ENCODE peak calls at places on chromosomes 5 and 9, in ten cellular contexts. A is aorta; H is transverse colon; U is heart right ventricle; G is SJSA1; S is astrocyte; C is fibroblast of lung; J is CD8-positive, alpha-beta memory T cell; E is prostate gland; Y is IMR-90. M is an unnamed sample.
A peak's percentile ranks its signal among the peaks of the same experiment; 100 is the strongest.

GRCh38 chr9:82010711-82011110 is 22.1 kb downstream of the SPATA31D1 start:
- DNase-seq in A (no peak), H (no peak), U (no peak), G (no peak), S (no peak), C (no peak), J (no peak), E (no peak), Y (no peak), M (no peak)

GRCh38 chr5:76337949-76338589 is 65.0 kb upstream of the IQGAP2 start:
- DNase-seq in A (no peak), H (peak; percentile 49), U (no peak), G (peak; percentile 40), S (peak; percentile 70), C (peak; percentile 76), J (peak; percentile 48), E (peak; percentile 70), Y (peak; percentile 47), M (peak; percentile 56)

GRCh38 chr9:34145165-34145564 is 18.7 kb upstream of the DCAF12 start:
- DNase-seq in A (no peak), H (no peak), U (no peak), G (no peak), S (peak; percentile 52), C (peak; percentile 66), J (no peak), E (no peak), Y (peak; percentile 24), M (no peak)

GRCh38 chr9:19049872-19050636 is 827 bp downstream of the RRAGA start:
- DNase-seq in A (no peak), H (peak; percentile 16), U (no peak), G (no peak), S (peak; percentile 58), C (peak; percentile 63), J (peak; percentile 3), E (no peak), Y (peak; percentile 54), M (no peak)

GRCh38 chr9:113963017-113963620 is 87.0 kb downstream of the ZNF618 start:
- DNase-seq in A (no peak), H (peak; percentile 63), U (no peak), G (no peak), S (no peak), C (peak; percentile 34), J (no peak), E (no peak), Y (peak; percentile 49), M (no peak)

GRCh38 chr9:99896119-99896518 is 10.3 kb upstream of the STX17 start:
- DNase-seq in A (no peak), H (no peak), U (no peak), G (no peak), S (no peak), C (no peak), J (no peak), E (no peak), Y (no peak), M (no peak)

GRCh38 chr9:12956805-12957204 is 182.0 kb downstream of the LURAP1L start:
- DNase-seq in A (no peak), H (no peak), U (no peak), G (no peak), S (no peak), C (no peak), J (no peak), E (no peak), Y (no peak), M (no peak)

GRCh38 chr9:613771-614347 is 227.6 kb upstream of the DMRT1 start:
- DNase-seq in A (peak; percentile 87), H (peak; percentile 70), U (peak; percentile 79), G (peak; percentile 68), S (peak; percentile 83), C (peak; percentile 89), J (peak; percentile 6), E (peak; percentile 83), Y (peak; percentile 91), M (peak; percentile 81)

GRCh38 chr9:82599550-82599949 is 463.4 kb downstream of the RASEF start:
- DNase-seq in A (no peak), H (no peak), U (no peak), G (no peak), S (no peak), C (no peak), J (no peak), E (no peak), Y (no peak), M (no peak)

DNA sequence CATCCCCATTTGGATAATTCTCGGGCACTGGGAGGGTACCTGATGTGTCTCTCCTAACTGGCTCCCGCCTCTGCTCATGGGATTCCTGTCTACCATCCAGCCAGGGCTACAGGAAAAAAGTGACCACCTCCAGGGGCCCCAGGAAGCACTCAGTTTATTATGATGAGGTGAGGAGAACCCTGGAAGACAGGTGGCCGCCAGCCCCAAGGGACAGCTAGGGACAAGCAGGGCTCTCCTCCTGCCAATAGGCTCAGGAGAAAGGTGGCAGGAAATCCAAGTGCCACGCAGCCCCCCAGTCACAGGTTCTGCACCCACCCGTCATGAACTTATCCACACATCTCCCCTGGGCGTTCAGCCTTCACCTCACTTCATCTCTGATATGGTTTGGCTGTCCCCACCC is 61.5 kb upstream of the ZNF354A start:
- DNase-seq in A (peak; percentile 40), H (no peak), U (no peak), G (no peak), S (no peak), C (no peak), J (no peak), E (no peak), Y (no peak), M (no peak)
- H3K9me3 ChIP-seq in A (no peaks in the 10 kb centered on the region), H (no peaks in the 10 kb centered on the region), U (no peaks in the 10 kb centered on the region), G (peaks cover 52% of the 10 kb centered on the region), S (peaks cover 9% of the 10 kb centered on the region), C (no peaks in the 10 kb centered on the region), J (no peaks in the 10 kb centered on the region), E (no peaks in the 10 kb centered on the region), Y (peaks cover 56% of the 10 kb centered on the region), M (no peaks in the 10 kb centered on the region)

DNA sequence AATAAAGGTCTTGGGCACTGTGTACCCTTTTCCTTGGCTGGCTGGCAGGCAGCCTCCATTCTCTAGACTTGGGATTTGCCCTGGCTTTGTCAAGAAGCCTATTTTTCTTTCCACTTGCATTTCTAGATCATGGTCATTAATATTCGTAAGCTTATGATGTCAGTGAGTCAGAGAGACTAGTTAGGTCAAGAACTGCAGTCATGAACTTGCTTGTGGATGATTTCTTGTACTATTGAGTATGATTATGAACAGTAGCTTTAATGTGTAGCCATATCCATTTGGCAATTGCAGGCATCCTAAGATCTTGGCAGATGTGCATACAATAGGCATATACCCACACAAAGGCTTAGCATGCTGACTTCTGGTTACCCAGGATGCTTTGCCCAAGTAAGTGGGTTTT is 186.8 kb upstream of the CLINT1 start:
- DNase-seq in A (no peak), H (no peak), U (no peak), G (no peak), S (no peak), C (no peak), J (no peak), E (no peak), Y (no peak), M (no peak)
- H3K9me3 ChIP-seq in A (no peaks in the 10 kb centered on the region), H (no peaks in the 10 kb centered on the region), U (no peaks in the 10 kb centered on the region), G (no peaks in the 10 kb centered on the region), S (no peaks in the 10 kb centered on the region), C (no peaks in the 10 kb centered on the region), J (no peaks in the 10 kb centered on the region), E (no peaks in the 10 kb centered on the region), Y (no peaks in the 10 kb centered on the region), M (no peaks in the 10 kb centered on the region)

GRCh38 chr9:5712651-5713360 is 83.9 kb downstream of the RIC1 start:
- DNase-seq in A (no peak), H (no peak), U (no peak), G (no peak), S (no peak), C (no peak), J (no peak), E (no peak), Y (no peak), M (no peak)
- H3K9me3 ChIP-seq in A (no peaks in the 10 kb centered on the region), H (peaks cover 13% of the 10 kb centered on the region), U (peaks cover 15% of the 10 kb centered on the region), G (no peaks in the 10 kb centered on the region), S (no peaks in the 10 kb centered on the region), C (no peaks in the 10 kb centered on the region), J (peaks cover 4% of the 10 kb centered on the region), E (no peaks in the 10 kb centered on the region), Y (peaks cover 4% of the 10 kb centered on the region), M (peaks cover 18% of the 10 kb centered on the region)

DNA sequence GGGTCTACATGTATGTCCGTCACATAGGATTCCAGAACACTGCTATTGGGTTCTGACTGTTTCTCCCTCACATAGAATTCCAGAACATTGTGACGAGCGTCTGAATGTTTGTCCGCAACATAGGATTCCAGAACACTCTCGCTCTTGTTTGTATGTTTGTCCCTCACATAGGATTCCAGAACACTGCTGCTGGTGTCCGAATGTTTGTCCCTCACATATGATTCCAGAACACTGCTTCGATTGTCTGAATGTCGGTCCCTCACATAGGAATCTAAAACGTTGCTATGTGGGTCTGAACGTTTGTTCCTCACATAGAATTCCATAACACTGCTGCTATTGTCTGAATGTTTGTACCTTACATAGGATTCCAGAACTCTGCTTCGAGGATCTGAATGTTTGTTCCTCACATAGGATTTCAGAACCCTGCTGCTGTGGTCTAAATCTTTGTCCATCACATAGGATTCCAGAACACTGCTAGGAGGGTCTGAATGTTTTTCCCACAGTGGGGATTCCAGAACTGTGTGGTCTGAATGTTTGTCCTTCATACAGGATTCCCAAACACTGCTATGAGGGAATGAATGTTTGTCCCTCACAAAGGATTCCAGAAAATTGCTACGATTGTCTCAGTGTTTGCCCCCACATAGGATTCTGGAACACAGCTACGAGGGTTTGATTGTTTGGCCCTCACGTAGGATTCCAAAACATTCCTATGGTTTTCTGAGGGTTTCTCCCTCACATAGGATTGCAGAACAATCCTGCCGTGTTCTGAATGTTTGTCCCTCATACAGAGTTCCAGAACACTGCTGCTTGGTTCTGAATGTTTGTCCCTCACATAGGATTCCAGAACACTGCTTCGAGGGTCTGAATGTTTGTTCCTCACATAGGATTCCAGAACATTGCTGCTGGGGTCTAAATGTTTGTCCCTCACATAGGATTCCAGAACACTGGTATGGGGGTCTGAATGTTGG is 220.5 kb downstream of the FOXD4L6 start:
- DNase-seq in A (no peak), H (no peak), U (no peak), G (no peak), S (no peak), C (no peak), J (no peak), E (no peak), Y (no peak), M (no peak)
- H3K9me3 ChIP-seq in A (peaks cover 52% of the 10 kb centered on the region), H (peaks cover 100% of the 10 kb centered on the region), U (peaks cover 97% of the 10 kb centered on the region), G (peaks cover 7% of the 10 kb centered on the region), S (peaks cover 49% of the 10 kb centered on the region), C (no peaks in the 10 kb centered on the region), J (peaks cover 67% of the 10 kb centered on the region), E (no peaks in the 10 kb centered on the region), Y (peaks cover 54% of the 10 kb centered on the region), M (peaks cover 96% of the 10 kb centered on the region)

GRCh38 chr5:134879456-134879855 is 5.3 kb downstream of the TXNDC15 start:
- DNase-seq in A (no peak), H (no peak), U (no peak), G (no peak), S (no peak), C (no peak), J (no peak), E (no peak), Y (no peak), M (no peak)
- H3K9me3 ChIP-seq in A (no peaks in the 10 kb centered on the region), H (no peaks in the 10 kb centered on the region), U (no peaks in the 10 kb centered on the region), G (no peaks in the 10 kb centered on the region), S (no peaks in the 10 kb centered on the region), C (no peaks in the 10 kb centered on the region), J (no peaks in the 10 kb centered on the region), E (no peaks in the 10 kb centered on the region), Y (no peaks in the 10 kb centered on the region), M (no peaks in the 10 kb centered on the region)

DNA sequence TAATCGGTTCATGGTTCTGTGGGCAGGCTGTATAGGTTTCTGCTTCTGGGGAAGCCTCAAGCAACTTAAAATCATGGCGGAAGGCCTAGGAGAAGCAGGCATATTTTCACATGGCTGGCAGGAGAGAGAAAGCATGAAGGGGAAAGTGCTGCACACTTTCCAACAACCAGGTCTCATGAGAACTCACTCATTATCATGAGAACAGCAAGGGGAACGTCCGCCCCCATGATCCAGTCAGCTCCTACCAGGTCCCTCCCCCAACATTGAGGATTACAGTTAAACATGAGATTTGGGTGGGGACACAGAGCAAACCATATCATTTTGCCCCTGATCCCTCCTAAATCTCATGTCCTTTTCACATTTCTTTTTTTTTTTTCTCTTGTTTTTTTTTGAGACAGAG is 82.1 kb downstream of the EHMT1 start:
- DNase-seq in A (no peak), H (no peak), U (no peak), G (no peak), S (no peak), C (no peak), J (no peak), E (no peak), Y (no peak), M (no peak)
- H3K9me3 ChIP-seq in A (peaks cover 1% of the 10 kb centered on the region), H (peaks cover 11% of the 10 kb centered on the region), U (peaks cover 5% of the 10 kb centered on the region), G (peaks cover 13% of the 10 kb centered on the region), S (peaks cover 9% of the 10 kb centered on the region), C (no peaks in the 10 kb centered on the region), J (no peaks in the 10 kb centered on the region), E (no peaks in the 10 kb centered on the region), Y (peaks cover 8% of the 10 kb centered on the region), M (peaks cover 9% of the 10 kb centered on the region)